ENCODE peak calls at places on chromosomes 12 and 14, in five cellular contexts. One of them, this sample, is unnamed.
A peak's percentile ranks its signal among the peaks of the same experiment; 100 is the strongest.

GRCh38 chr12:57517187-57517586 is 3.1 kb downstream of the DDIT3 start:
- DNase-seq in A172: peak; percentile 56
- DNase-seq in AG09319: no peak
- DNase-seq in left colon: no peak
- DNase-seq in aorta: no peak
- DNase-seq in this sample: no peak

GRCh38 chr12:12788675-12789368 is 3.4 kb downstream of the APOLD1 start:
- DNase-seq in AG09319: peak; percentile 63
- DNase-seq in aorta: no peak
- DNase-seq in A172: peak; percentile 69
- DNase-seq in left colon: peak; percentile 73
- DNase-seq in this sample: peak; percentile 80

GRCh38 chr14:100237735-100238418 is 1.1 kb upstream of the YY1 start:
- DNase-seq in A172: peak; percentile 23
- DNase-seq in aorta: peak; percentile 81
- DNase-seq in AG09319: no peak
- DNase-seq in left colon: peak; percentile 66
- DNase-seq in this sample: peak; percentile 79

GRCh38 chr12:130838284-130838950 is 633 bp downstream of the STX2 start:
- DNase-seq in A172: peak; percentile 31
- DNase-seq in AG09319: no peak
- DNase-seq in aorta: peak; percentile 83
- DNase-seq in left colon: peak; percentile 41
- DNase-seq in this sample: no peak

GRCh38 chr12:104585448-104586055 is 128.8 kb downstream of the CHST11 start:
- DNase-seq in left colon: no peak
- DNase-seq in AG09319: no peak
- DNase-seq in A172: no peak
- DNase-seq in aorta: no peak
- DNase-seq in this sample: no peak

GRCh38 chr12:47504775-47505446 is 200.9 kb downstream of the RPAP3 start:
- DNase-seq in aorta: no peak
- DNase-seq in left colon: no peak
- DNase-seq in AG09319: no peak
- DNase-seq in A172: peak; percentile 74
- DNase-seq in this sample: no peak

GRCh38 chr12:71935594-71935993 is 3.1 kb upstream of the TPH2 start:
- DNase-seq in aorta: no peak
- DNase-seq in left colon: no peak
- DNase-seq in A172: peak; percentile 9
- DNase-seq in AG09319: no peak
- DNase-seq in this sample: no peak

GRCh38 chr12:45730842-45731336 is 1.4 kb downstream of the ARID2 start:
- DNase-seq in left colon: no peak
- DNase-seq in aorta: no peak
- DNase-seq in AG09319: no peak
- DNase-seq in A172: peak; percentile 29
- DNase-seq in this sample: no peak

GRCh38 chr14:91281346-91281745 is 36.8 kb upstream of the GPR68 start:
- DNase-seq in AG09319: no peak
- DNase-seq in left colon: no peak
- DNase-seq in aorta: peak; percentile 42
- DNase-seq in A172: peak; percentile 83
- DNase-seq in this sample: no peak

GRCh38 chr14:63727231-63727735 is 582 bp downstream of the SGPP1 start:
- DNase-seq in A172: peak; percentile 2
- DNase-seq in aorta: peak; percentile 81
- DNase-seq in AG09319: no peak
- DNase-seq in left colon: peak; percentile 55
- DNase-seq in this sample: peak; percentile 74

GRCh38 chr14:63012171-63012570 is 33.1 kb downstream of the KCNH5 start:
- DNase-seq in A172: no peak
- DNase-seq in AG09319: no peak
- DNase-seq in aorta: no peak
- DNase-seq in left colon: no peak
- DNase-seq in this sample: no peak

GRCh38 chr12:53514626-53515290 is 7.5 kb upstream of the NPFF start:
- DNase-seq in AG09319: no peak
- DNase-seq in A172: no peak
- DNase-seq in left colon: no peak
- DNase-seq in aorta: no peak
- DNase-seq in this sample: no peak

GRCh38 chr14:105064721-105065143 is 498 bp downstream of the GPR132 start:
- DNase-seq in left colon: peak; percentile 54
- DNase-seq in A172: peak; percentile 35
- DNase-seq in AG09319: no peak
- DNase-seq in aorta: no peak
- DNase-seq in this sample: peak; percentile 67

GRCh38 chr12:57452181-57452936 is 2.7 kb upstream of the INHBE start:
- DNase-seq in A172: peak; percentile 72
- DNase-seq in AG09319: peak; percentile 22
- DNase-seq in left colon: no peak
- DNase-seq in aorta: no peak
- DNase-seq in this sample: no peak

GRCh38 chr12:116442981-116443380 is 116.2 kb upstream of the MAP1LC3B2 start:
- DNase-seq in A172: no peak
- DNase-seq in left colon: no peak
- DNase-seq in AG09319: no peak
- DNase-seq in aorta: no peak
- DNase-seq in this sample: no peak

GRCh38 chr12:52279683-52280318 is 5.4 kb downstream of the KRT86 start:
- DNase-seq in A172: no peak
- DNase-seq in AG09319: no peak
- DNase-seq in aorta: no peak
- DNase-seq in left colon: no peak
- DNase-seq in this sample: no peak